ENCODE peak calls at places on chromosomes 4 and X, in four cellular contexts. One of them, this sample, is unnamed.

GRCh38 chr4:43716721-43717395 is 731.8 kb downstream of the KCTD8 start:
- DNase-seq in adipocyte: no peak
- DNase-seq in foreskin fibroblast: no peak
- DNase-seq in fibroblast of mammary gland: no peak
- DNase-seq in this sample: no peak

GRCh38 chr4:113693993-113694392 is 67.5 kb downstream of the CAMK2D start:
- DNase-seq in adipocyte: no peak
- DNase-seq in foreskin fibroblast: no peak
- DNase-seq in fibroblast of mammary gland: no peak
- DNase-seq in this sample: no peak

GRCh38 chr4:175633310-175633709 is 178.8 kb downstream of the GPM6A start:
- DNase-seq in adipocyte: no peak
- DNase-seq in foreskin fibroblast: no peak
- DNase-seq in fibroblast of mammary gland: no peak
- DNase-seq in this sample: no peak

GRCh38 chrX:106300656-106301055 is 132.6 kb downstream of the PWWP3B start:
- DNase-seq in adipocyte: no peak
- DNase-seq in foreskin fibroblast: no peak
- DNase-seq in fibroblast of mammary gland: no peak
- DNase-seq in this sample: no peak

GRCh38 chr4:86118696-86119095 is 241.2 kb downstream of the MAPK10 start:
- DNase-seq in adipocyte: no peak
- DNase-seq in foreskin fibroblast: no peak
- DNase-seq in fibroblast of mammary gland: no peak
- DNase-seq in this sample: no peak

GRCh38 chr4:141246683-141247429 is 26.2 kb downstream of the ZNF330 start:
- DNase-seq in adipocyte: peak
- DNase-seq in foreskin fibroblast: peak
- DNase-seq in fibroblast of mammary gland: no peak
- DNase-seq in this sample: no peak

GRCh38 chr4:145898926-145899531 is 39.6 kb downstream of the ZNF827 start:
- DNase-seq in adipocyte: no peak
- DNase-seq in foreskin fibroblast: no peak
- DNase-seq in fibroblast of mammary gland: no peak
- DNase-seq in this sample: no peak

GRCh38 chr4:169492436-169493163 is 119.8 kb downstream of the NEK1 start:
- DNase-seq in adipocyte: peak
- DNase-seq in foreskin fibroblast: peak
- DNase-seq in fibroblast of mammary gland: peak
- DNase-seq in this sample: no peak

GRCh38 chr4:146051724-146052396 is 113.2 kb upstream of the ZNF827 start:
- DNase-seq in adipocyte: peak
- DNase-seq in foreskin fibroblast: peak
- DNase-seq in fibroblast of mammary gland: peak
- DNase-seq in this sample: no peak

GRCh38 chrX:20742106-20742505 is 475.4 kb upstream of the RPS6KA3 start:
- DNase-seq in adipocyte: no peak
- DNase-seq in foreskin fibroblast: peak
- DNase-seq in fibroblast of mammary gland: peak
- DNase-seq in this sample: no peak

GRCh38 chrX:329291-329910 is 10.8 kb upstream of the GTPBP6 start:
- DNase-seq in adipocyte: no peak
- DNase-seq in foreskin fibroblast: no peak
- DNase-seq in fibroblast of mammary gland: no peak
- DNase-seq in this sample: no peak

GRCh38 chr4:39682133-39682532 is 15.8 kb upstream of the UBE2K start:
- DNase-seq in adipocyte: no peak
- DNase-seq in foreskin fibroblast: no peak
- DNase-seq in fibroblast of mammary gland: no peak
- DNase-seq in this sample: no peak

GRCh38 chr4:13289391-13289790 is 194.7 kb downstream of the RAB28 start:
- DNase-seq in adipocyte: peak
- DNase-seq in foreskin fibroblast: no peak
- DNase-seq in fibroblast of mammary gland: peak
- DNase-seq in this sample: no peak

GRCh38 chrX:86066998-86067397 is 19.6 kb upstream of the CHM start:
- DNase-seq in adipocyte: peak
- DNase-seq in foreskin fibroblast: no peak
- DNase-seq in fibroblast of mammary gland: peak
- DNase-seq in this sample: no peak

GRCh38 chrX:56219702-56220101 is 12.5 kb upstream of the KLF8 start:
- DNase-seq in adipocyte: peak
- DNase-seq in foreskin fibroblast: peak
- DNase-seq in fibroblast of mammary gland: peak
- DNase-seq in this sample: no peak

GRCh38 chr4:67922697-67923096 is 38.9 kb upstream of the TMPRSS11D start:
- DNase-seq in adipocyte: peak
- DNase-seq in foreskin fibroblast: peak
- DNase-seq in fibroblast of mammary gland: peak
- DNase-seq in this sample: no peak

GRCh38 chr4:79150820-79151416 is 174.9 kb downstream of the NAA11 start:
- DNase-seq in adipocyte: no peak
- DNase-seq in foreskin fibroblast: no peak
- DNase-seq in fibroblast of mammary gland: no peak
- DNase-seq in this sample: no peak

GRCh38 chr4:1855334-1856070 is 454 bp downstream of the LETM1 start:
- DNase-seq in adipocyte: peak
- DNase-seq in foreskin fibroblast: peak
- DNase-seq in fibroblast of mammary gland: no peak
- DNase-seq in this sample: no peak

GRCh38 chrX:154815274-154815818 is 10.1 kb upstream of the MPP1 start:
- DNase-seq in adipocyte: peak
- DNase-seq in foreskin fibroblast: no peak
- DNase-seq in fibroblast of mammary gland: no peak
- DNase-seq in this sample: no peak

GRCh38 chr4:100187781-100188180 is 2.5 kb downstream of the DDIT4L start:
- DNase-seq in adipocyte: no peak
- DNase-seq in foreskin fibroblast: no peak
- DNase-seq in fibroblast of mammary gland: no peak
- DNase-seq in this sample: no peak

GRCh38 chr4:100184787-100185186 is 5.5 kb downstream of the DDIT4L start:
- DNase-seq in adipocyte: no peak
- DNase-seq in foreskin fibroblast: no peak
- DNase-seq in fibroblast of mammary gland: no peak
- DNase-seq in this sample: no peak

GRCh38 chr4:100189820-100190642 is at the start of gene DDIT4L:
- DNase-seq in adipocyte: peak
- DNase-seq in foreskin fibroblast: peak
- DNase-seq in fibroblast of mammary gland: peak
- DNase-seq in this sample: no peak

GRCh38 chr4:100190643-100191600 is 654 bp upstream of the DDIT4L start:
- DNase-seq in adipocyte: peak
- DNase-seq in foreskin fibroblast: peak
- DNase-seq in fibroblast of mammary gland: peak
- DNase-seq in this sample: no peak

GRCh38 chr4:100188829-100189228 is 1.4 kb downstream of the DDIT4L start:
- DNase-seq in adipocyte: no peak
- DNase-seq in foreskin fibroblast: no peak
- DNase-seq in fibroblast of mammary gland: no peak
- DNase-seq in this sample: no peak
- H3K4me3 ChIP-seq in adipocyte: peak
- H3K4me3 ChIP-seq in foreskin fibroblast: no peak
- H3K4me3 ChIP-seq in fibroblast of mammary gland: no peak
- H3K4me3 ChIP-seq in this sample: peak

GRCh38 chr4:8158710-8159521 is at the start of gene ABLIM2:
- DNase-seq in adipocyte: peak
- DNase-seq in foreskin fibroblast: peak
- DNase-seq in fibroblast of mammary gland: peak
- DNase-seq in this sample: peak

GRCh38 chr4:8156617-8157016 is 2.0 kb downstream of the ABLIM2 start:
- DNase-seq in adipocyte: no peak
- DNase-seq in foreskin fibroblast: no peak
- DNase-seq in fibroblast of mammary gland: peak
- DNase-seq in this sample: no peak

GRCh38 chr4:8155660-8156421 is 2.8 kb downstream of the ABLIM2 start:
- DNase-seq in adipocyte: no peak
- DNase-seq in foreskin fibroblast: no peak
- DNase-seq in fibroblast of mammary gland: no peak
- DNase-seq in this sample: no peak

GRCh38 chr4:8157944-8158709 is 486 bp downstream of the ABLIM2 start:
- DNase-seq in adipocyte: peak
- DNase-seq in foreskin fibroblast: no peak
- DNase-seq in fibroblast of mammary gland: no peak
- DNase-seq in this sample: no peak

GRCh38 chr4:8157496-8157895 is 1.1 kb downstream of the ABLIM2 start:
- DNase-seq in adipocyte: no peak
- DNase-seq in foreskin fibroblast: no peak
- DNase-seq in fibroblast of mammary gland: no peak
- DNase-seq in this sample: no peak
- H3K4me3 ChIP-seq in adipocyte: peak
- H3K4me3 ChIP-seq in foreskin fibroblast: no peak
- H3K4me3 ChIP-seq in fibroblast of mammary gland: no peak
- H3K4me3 ChIP-seq in this sample: no peak

GRCh38 chr4:119664168-119664907 is 35.7 kb upstream of the PDE5A start:
- DNase-seq in adipocyte: no peak
- DNase-seq in foreskin fibroblast: no peak
- DNase-seq in fibroblast of mammary gland: no peak
- DNase-seq in this sample: no peak
- H3K4me3 ChIP-seq in adipocyte: no peak
- H3K4me3 ChIP-seq in foreskin fibroblast: no peak
- H3K4me3 ChIP-seq in fibroblast of mammary gland: no peak
- H3K4me3 ChIP-seq in this sample: no peak

GRCh38 chrX:63350551-63350950 is 581 bp downstream of the SPIN4 start:
- DNase-seq in adipocyte: peak
- DNase-seq in foreskin fibroblast: peak
- DNase-seq in fibroblast of mammary gland: peak
- DNase-seq in this sample: no peak

GRCh38 chrX:63354484-63354883 is 3.4 kb upstream of the SPIN4 start:
- DNase-seq in adipocyte: no peak
- DNase-seq in foreskin fibroblast: no peak
- DNase-seq in fibroblast of mammary gland: no peak
- DNase-seq in this sample: no peak

GRCh38 chrX:63350979-63351616 is at the start of gene SPIN4:
- DNase-seq in adipocyte: peak
- DNase-seq in foreskin fibroblast: peak
- DNase-seq in fibroblast of mammary gland: peak
- DNase-seq in this sample: peak

DNA sequence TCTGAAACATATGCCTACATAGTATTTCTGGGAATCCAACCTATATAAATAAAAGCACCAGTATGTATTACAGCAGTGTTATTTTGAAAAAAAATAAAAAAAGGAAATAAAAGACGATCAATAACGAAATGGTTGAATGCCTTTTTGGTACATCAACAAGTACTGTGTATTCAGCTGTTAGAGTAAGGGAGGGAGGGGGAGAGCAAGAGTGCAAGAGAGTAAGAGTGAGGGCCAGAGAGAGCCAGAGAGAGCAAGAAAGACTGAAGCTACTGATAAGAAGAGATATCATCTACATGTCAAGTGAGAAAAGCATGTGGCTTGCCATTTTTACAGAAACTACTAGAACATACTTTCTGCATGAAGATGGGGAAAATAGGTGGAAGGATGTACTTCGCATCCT is 1.8 kb downstream of the SPIN4 start:
- DNase-seq in adipocyte: peak
- DNase-seq in foreskin fibroblast: peak
- DNase-seq in fibroblast of mammary gland: peak
- DNase-seq in this sample: no peak
- H3K4me3 ChIP-seq in adipocyte: peak
- H3K4me3 ChIP-seq in foreskin fibroblast: peak
- H3K4me3 ChIP-seq in fibroblast of mammary gland: no peak
- H3K4me3 ChIP-seq in this sample: no peak

GRCh38 chrX:104568304-104568915 is 2.4 kb downstream of the IL1RAPL2 start:
- DNase-seq in adipocyte: no peak
- DNase-seq in foreskin fibroblast: no peak
- DNase-seq in fibroblast of mammary gland: no peak
- DNase-seq in this sample: no peak

GRCh38 chrX:104565791-104566687 is at the start of gene IL1RAPL2:
- DNase-seq in adipocyte: peak
- DNase-seq in foreskin fibroblast: peak
- DNase-seq in fibroblast of mammary gland: peak
- DNase-seq in this sample: no peak

GRCh38 chrX:104566921-104567501 is 1.0 kb downstream of the IL1RAPL2 start:
- DNase-seq in adipocyte: no peak
- DNase-seq in foreskin fibroblast: peak
- DNase-seq in fibroblast of mammary gland: no peak
- DNase-seq in this sample: no peak

GRCh38 chrX:104564921-104565703 is 887 bp upstream of the IL1RAPL2 start:
- DNase-seq in adipocyte: no peak
- DNase-seq in foreskin fibroblast: no peak
- DNase-seq in fibroblast of mammary gland: no peak
- DNase-seq in this sample: no peak

GRCh38 chrX:104567506-104567905 is 1.5 kb downstream of the IL1RAPL2 start:
- DNase-seq in adipocyte: no peak
- DNase-seq in foreskin fibroblast: peak
- DNase-seq in fibroblast of mammary gland: no peak
- DNase-seq in this sample: no peak
- H3K4me3 ChIP-seq in adipocyte: no peak
- H3K4me3 ChIP-seq in foreskin fibroblast: no peak
- H3K4me3 ChIP-seq in fibroblast of mammary gland: no peak
- H3K4me3 ChIP-seq in this sample: no peak

GRCh38 chr4:88696620-88697019 is 1.0 kb downstream of the NAP1L5 start:
- DNase-seq in adipocyte: peak
- DNase-seq in foreskin fibroblast: peak
- DNase-seq in fibroblast of mammary gland: peak
- DNase-seq in this sample: no peak
- H3K4me3 ChIP-seq in adipocyte: peak
- H3K4me3 ChIP-seq in foreskin fibroblast: peak
- H3K4me3 ChIP-seq in fibroblast of mammary gland: peak
- H3K4me3 ChIP-seq in this sample: no peak

DNA sequence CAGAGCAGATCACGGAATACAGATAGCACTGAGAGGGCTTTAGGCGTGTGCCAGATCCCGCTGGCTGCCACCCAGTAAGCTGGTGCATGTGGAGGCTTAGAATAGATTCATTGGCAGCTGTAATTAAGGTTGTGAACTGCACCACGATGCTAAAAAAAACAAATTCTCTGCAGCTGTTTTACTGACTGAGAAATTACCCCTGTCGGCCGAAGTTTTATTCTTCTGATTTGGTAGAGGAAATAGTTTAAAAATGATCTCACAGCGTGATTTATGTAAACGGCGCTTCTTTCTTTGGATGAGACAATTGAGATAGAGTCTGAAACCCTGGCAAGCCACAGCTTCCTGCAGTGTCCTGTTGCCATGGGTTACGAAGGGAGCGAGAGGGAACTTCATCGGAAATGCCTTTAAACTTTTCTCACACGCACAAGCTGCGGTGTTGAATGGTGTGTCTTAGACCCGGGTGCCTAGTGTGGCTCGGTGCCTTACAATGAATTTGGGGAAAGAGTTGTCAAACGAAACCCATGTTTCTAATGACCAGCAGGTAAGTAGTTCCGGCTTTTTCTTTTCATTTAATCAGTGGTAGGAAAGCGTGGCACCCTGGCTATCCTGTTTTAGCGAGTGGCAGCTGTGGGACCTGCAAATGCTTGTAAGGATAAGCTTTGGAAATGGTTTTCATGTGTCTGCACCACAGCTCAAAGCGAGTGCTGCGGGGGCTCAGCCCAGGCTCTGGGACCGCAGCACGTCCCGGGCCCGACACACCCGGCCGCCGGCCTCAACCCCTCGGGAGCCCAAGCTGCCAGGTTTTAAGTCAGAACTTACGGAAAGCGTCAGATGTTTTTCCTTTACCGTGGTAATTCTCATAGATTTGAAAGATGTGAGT is 71.7 kb upstream of the HGFAC start:
- DNase-seq in adipocyte: peak
- DNase-seq in foreskin fibroblast: peak
- DNase-seq in fibroblast of mammary gland: peak
- DNase-seq in this sample: peak
- H3K4me3 ChIP-seq in adipocyte: peak
- H3K4me3 ChIP-seq in foreskin fibroblast: peak
- H3K4me3 ChIP-seq in fibroblast of mammary gland: peak
- H3K4me3 ChIP-seq in this sample: no peak

GRCh38 chrX:72050011-72050410 is 81.7 kb downstream of the RTL5 start:
- DNase-seq in adipocyte: no peak
- DNase-seq in foreskin fibroblast: no peak
- DNase-seq in fibroblast of mammary gland: peak
- DNase-seq in this sample: no peak
- H3K4me3 ChIP-seq in adipocyte: no peak
- H3K4me3 ChIP-seq in foreskin fibroblast: no peak
- H3K4me3 ChIP-seq in fibroblast of mammary gland: no peak
- H3K4me3 ChIP-seq in this sample: no peak

This sample was measured in kidney epithelial cell.